ENCODE peak calls at places on chromosomes 1 and 21, in ten cellular contexts. D is effector memory CD8-positive, alpha-beta T cell; F is Peyer's patch; B is activated naive CD4-positive, alpha-beta T cell treated with anti-CD3 and anti-CD28 coated beads, Interleukin-2, amount 10 ng/mL, durations not matched to agents 7 days and 5 days; E is activated CD8-positive, alpha-beta memory T cell treated with anti-CD3 and anti-CD28 coated beads for 4 hours; I is dermis microvascular lymphatic vessel endothelial cell; J is AG09319; W is AG10803; O is neural crest cell; C is activated CD8-positive, alpha-beta T cell treated with anti-CD3 and anti-CD28 coated beads, Interleukin-2, amount 10 ng/mL, durations not matched to agents 7 days and 5 days. X is an unnamed sample.

GRCh38 chr1:112464501-112464900 is 44.3 kb upstream of the WNT2B start:
- DNase-seq in D (no peak), F (no peak), B (no peak), E (no peak), I (no peak), J (no peak), W (no peak), O (no peak), C (no peak), X (no peak)

GRCh38 chr1:42037586-42037985 is 115.6 kb upstream of the GUCA2B start:
- DNase-seq in D (no peak), F (no peak), B (no peak), E (no peak), I (no peak), J (no peak), W (no peak), O (no peak), C (no peak), X (no peak)

GRCh38 chr1:156547434-156547833 is 24.9 kb downstream of the IQGAP3 start:
- DNase-seq in D (no peak), F (no peak), B (no peak), E (no peak), I (no peak), J (no peak), W (no peak), O (no peak), C (no peak), X (no peak)

GRCh38 chr1:115251856-115252255 is 86.2 kb downstream of the NGF start:
- DNase-seq in D (no peak), F (no peak), B (no peak), E (no peak), I (peak; percentile 27), J (peak; percentile 83), W (peak; percentile 96), O (no peak), C (no peak), X (no peak)

GRCh38 chr1:169809370-169810095 is 14.8 kb upstream of the METTL18 start:
- DNase-seq in D (peak; percentile 21), F (no peak), B (no peak), E (no peak), I (peak; percentile 25), J (peak; percentile 4), W (peak; percentile 41), O (peak; percentile 20), C (peak; percentile 28), X (peak; percentile 15)

GRCh38 chr21:41895643-41896493 is 16.7 kb upstream of the PRDM15 start:
- DNase-seq in D (peak; percentile 35), F (peak; percentile 64), B (peak; percentile 81), E (peak; percentile 20), I (no peak), J (no peak), W (no peak), O (no peak), C (peak; percentile 83), X (no peak)

GRCh38 chr1:67390041-67390887 is 39.9 kb downstream of the SERBP1 start:
- DNase-seq in D (no peak), F (no peak), B (no peak), E (no peak), I (no peak), J (peak; percentile 37), W (peak; percentile 46), O (no peak), C (no peak), X (peak; percentile 81)

GRCh38 chr1:220906561-220907334 is 27.5 kb downstream of the HLX start:
- DNase-seq in D (no peak), F (no peak), B (no peak), E (no peak), I (no peak), J (no peak), W (peak; percentile 52), O (no peak), C (no peak), X (peak; percentile 52)

GRCh38 chr1:224632381-224632871 is 16.3 kb downstream of the CNIH3 start:
- DNase-seq in D (no peak), F (no peak), B (no peak), E (no peak), I (no peak), J (no peak), W (peak; percentile 72), O (no peak), C (no peak), X (peak; percentile 22)

GRCh38 chr1:151907363-151908139 is 1.8 kb downstream of the THEM4 start:
- DNase-seq in D (no peak), F (no peak), B (peak; percentile 29), E (no peak), I (no peak), J (no peak), W (no peak), O (no peak), C (peak; percentile 37), X (peak; percentile 38)

GRCh38 chr1:182484531-182485257 is 34.7 kb downstream of the RGSL1 start:
- DNase-seq in D (no peak), F (peak; percentile 22), B (no peak), E (no peak), I (no peak), J (no peak), W (no peak), O (no peak), C (no peak), X (no peak)

GRCh38 chr1:1351511-1352427 is 2.6 kb upstream of the DVL1 start:
- DNase-seq in D (no peak), F (no peak), B (no peak), E (no peak), I (no peak), J (no peak), W (peak; percentile 51), O (no peak), C (no peak), X (no peak)

GRCh38 chr21:44887807-44888580 is 14.5 kb upstream of the PTTG1IP start:
- DNase-seq in D (no peak), F (no peak), B (no peak), E (no peak), I (no peak), J (no peak), W (no peak), O (no peak), C (no peak), X (no peak)

GRCh38 chr1:207407655-207408256 is 46.4 kb upstream of the CR2 start:
- DNase-seq in D (no peak), F (no peak), B (no peak), E (no peak), I (no peak), J (peak; percentile 3), W (peak; percentile 55), O (no peak), C (no peak), X (no peak)

GRCh38 chr1:119139857-119140176 is 636 bp downstream of the WARS2 start:
- DNase-seq in D (no peak), F (no peak), B (no peak), E (no peak), I (no peak), J (no peak), W (no peak), O (no peak), C (no peak), X (no peak)

GRCh38 chr21:46100020-46100419 is 2.1 kb downstream of the COL6A2 start:
- DNase-seq in D (no peak), F (no peak), B (peak; percentile 12), E (no peak), I (no peak), J (no peak), W (no peak), O (no peak), C (no peak), X (no peak)

GRCh38 chr1:110188116-110188618 is 21.9 kb upstream of the KCNC4 start:
- DNase-seq in D (no peak), F (no peak), B (no peak), E (no peak), I (peak; percentile 59), J (no peak), W (peak; percentile 56), O (no peak), C (no peak), X (no peak)

GRCh38 chr1:29460211-29460610 is 223.9 kb downstream of the PTPRU start:
- DNase-seq in D (no peak), F (no peak), B (no peak), E (no peak), I (no peak), J (no peak), W (no peak), O (no peak), C (no peak), X (no peak)

GRCh38 chr1:92877792-92878191 is 46.0 kb downstream of the RPL5 start:
- DNase-seq in D (no peak), F (no peak), B (no peak), E (no peak), I (no peak), J (peak; percentile 5), W (peak; percentile 33), O (no peak), C (no peak), X (no peak)

GRCh38 chr1:85596531-85596930 is 16.0 kb downstream of the CCN1 start:
- DNase-seq in D (no peak), F (no peak), B (no peak), E (no peak), I (no peak), J (no peak), W (no peak), O (no peak), C (no peak), X (no peak)

GRCh38 chr1:185439727-185440415 is 122.8 kb upstream of the IVNS1ABP start:
- DNase-seq in D (no peak), F (no peak), B (peak; percentile 45), E (no peak), I (no peak), J (no peak), W (peak; percentile 84), O (no peak), C (peak; percentile 72), X (peak; percentile 77)

GRCh38 chr1:20616468-20617156 is 16.6 kb upstream of the PINK1 start:
- DNase-seq in D (no peak), F (no peak), B (no peak), E (no peak), I (no peak), J (no peak), W (peak; percentile 18), O (no peak), C (no peak), X (no peak)

GRCh38 chr1:94416901-94417701 is 1.1 kb upstream of the ABCD3 start:
- DNase-seq in D (no peak), F (no peak), B (no peak), E (no peak), I (peak; percentile 36), J (peak; percentile 40), W (peak; percentile 76), O (peak; percentile 1), C (no peak), X (no peak)

GRCh38 chr21:34276711-34277425 is 86.9 kb upstream of the KCNE2 start:
- DNase-seq in D (no peak), F (no peak), B (no peak), E (no peak), I (no peak), J (no peak), W (peak; percentile 41), O (no peak), C (no peak), X (no peak)

GRCh38 chr1:204067935-204068334 is 5.0 kb upstream of the SOX13 start:
- DNase-seq in D (no peak), F (no peak), B (no peak), E (no peak), I (no peak), J (no peak), W (no peak), O (no peak), C (no peak), X (no peak)

GRCh38 chr1:87179851-87180519 is 148.7 kb upstream of the LMO4 start:
- DNase-seq in D (no peak), F (no peak), B (no peak), E (no peak), I (no peak), J (no peak), W (no peak), O (no peak), C (no peak), X (no peak)

GRCh38 chr1:45552309-45552708 is 1.7 kb downstream of the AKR1A1 start:
- DNase-seq in D (no peak), F (no peak), B (no peak), E (no peak), I (no peak), J (no peak), W (no peak), O (no peak), C (no peak), X (no peak)

GRCh38 chr1:230312676-230313075 is 113.5 kb downstream of the PGBD5 start:
- DNase-seq in D (no peak), F (no peak), B (no peak), E (no peak), I (no peak), J (no peak), W (no peak), O (no peak), C (no peak), X (no peak)

X was measured in Caki2.